ENCODE peak calls at places on chromosomes 1 and 21, in ten cellular contexts. E, W, K, A, H, M, I, F, T and R are unnamed samples.
A peak's percentile ranks its signal among the peaks of the same experiment; 100 is the strongest.

GRCh38 chr21:16468191-16468590 is 738.4 kb downstream of the USP25 start:
- DNase-seq in E (no peak), W (no peak), K (no peak), A (peak; percentile 29), H (no peak), M (no peak), I (peak; percentile 40), F (peak; percentile 23), T (peak; percentile 4), R (no peak)

GRCh38 chr21:18716578-18717138 is 313.1 kb upstream of the TMPRSS15 start:
- DNase-seq in E (no peak), W (no peak), K (no peak), A (no peak), H (no peak), M (no peak), I (no peak), F (no peak), T (no peak), R (no peak)

GRCh38 chr1:201886103-201886885 is 2.4 kb upstream of the SHISA4 start:
- DNase-seq in E (no peak), W (no peak), K (no peak), A (no peak), H (no peak), M (no peak), I (no peak), F (no peak), T (no peak), R (no peak)

GRCh38 chr1:154983776-154984466 is 777 bp downstream of the FLAD1 start:
- DNase-seq in E (no peak), W (no peak), K (no peak), A (no peak), H (no peak), M (no peak), I (no peak), F (no peak), T (no peak), R (no peak)

GRCh38 chr1:21539933-21540332 is 30.7 kb downstream of the ALPL start:
- DNase-seq in E (no peak), W (peak; percentile 23), K (peak; percentile 54), A (no peak), H (no peak), M (peak; percentile 64), I (no peak), F (no peak), T (no peak), R (no peak)

GRCh38 chr1:81844477-81844876 is 43.7 kb downstream of the ADGRL2 start:
- DNase-seq in E (no peak), W (no peak), K (no peak), A (no peak), H (no peak), M (no peak), I (no peak), F (no peak), T (no peak), R (no peak)

GRCh38 chr1:155218854-155219591 is 10.5 kb downstream of the MTX1 start:
- DNase-seq in E (no peak), W (no peak), K (peak; percentile 71), A (peak; percentile 63), H (no peak), M (no peak), I (peak; percentile 82), F (no peak), T (no peak), R (no peak)

GRCh38 chr1:119482517-119483425 is 24.2 kb upstream of the HSD3B1 start:
- DNase-seq in E (no peak), W (no peak), K (no peak), A (no peak), H (no peak), M (no peak), I (no peak), F (no peak), T (no peak), R (no peak)

GRCh38 chr1:116380499-116381316 is 7.7 kb downstream of the ATP1A1 start:
- DNase-seq in E (no peak), W (no peak), K (no peak), A (no peak), H (peak; percentile 48), M (no peak), I (no peak), F (no peak), T (no peak), R (no peak)

GRCh38 chr1:228174482-228175315 is 9.1 kb downstream of the IBA57 start:
- DNase-seq in E (no peak), W (no peak), K (peak; percentile 35), A (no peak), H (peak; percentile 50), M (no peak), I (no peak), F (no peak), T (no peak), R (peak; percentile 63)

GRCh38 chr1:14538335-14538734 is 60.1 kb upstream of the KAZN start:
- DNase-seq in E (no peak), W (no peak), K (no peak), A (no peak), H (no peak), M (no peak), I (no peak), F (no peak), T (no peak), R (no peak)
- TF ChIP-seq CTCF in E (peak; percentile 32), W (peak; percentile 15), K (peak; percentile 19), A (no peak), H (peak; percentile 21), M (no peak), I (peak; percentile 13), F (peak; percentile 53), T (no peak), R (no peak)

DNA sequence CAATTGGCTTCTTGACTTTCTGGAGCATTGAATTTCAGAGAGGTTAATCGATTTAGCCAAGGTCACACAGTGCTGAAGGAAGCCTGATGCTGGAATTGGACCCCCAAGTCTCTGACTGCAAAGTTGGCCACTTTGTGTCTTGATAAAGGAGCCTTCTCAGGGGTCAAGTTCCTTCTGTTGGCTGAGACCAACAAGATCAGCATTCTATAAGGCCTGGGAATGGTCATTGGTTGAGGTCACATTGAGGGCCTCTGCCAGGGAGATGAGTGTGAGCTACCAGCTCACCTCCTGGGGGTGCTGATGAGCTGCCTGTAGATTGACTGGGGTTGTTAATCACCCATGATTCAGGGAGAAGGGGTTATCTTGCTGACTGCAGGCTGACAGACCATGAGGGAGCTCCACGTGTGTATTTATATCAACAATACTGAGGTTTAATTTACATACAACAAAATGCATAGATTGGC is 54.5 kb downstream of the RPS6KA1 start:
- DNase-seq in E (peak; percentile 31), W (no peak), K (peak; percentile 24), A (peak; percentile 32), H (peak; percentile 55), M (no peak), I (no peak), F (no peak), T (no peak), R (no peak)
- TF ChIP-seq CTCF in E (peak; percentile 49), W (no peak), K (peak; percentile 62), A (peak; percentile 19), H (peak; percentile 33), M (no peak), I (no peak), F (peak; percentile 17), T (no peak), R (peak; percentile 17)

GRCh38 chr1:39639333-39640130 is at the start of gene HEYL:
- DNase-seq in E (peak; percentile 76), W (peak; percentile 52), K (peak; percentile 65), A (peak; percentile 17), H (peak; percentile 41), M (peak; percentile 85), I (peak; percentile 21), F (no peak), T (no peak), R (peak; percentile 80)
- TF ChIP-seq CTCF in E (peak; percentile 28), W (peak; percentile 55), K (peak; percentile 72), A (peak; percentile 52), H (peak; percentile 6), M (peak; percentile 54), I (peak; percentile 35), F (peak; percentile 21), T (peak; percentile 35), R (peak; percentile 23)

DNA sequence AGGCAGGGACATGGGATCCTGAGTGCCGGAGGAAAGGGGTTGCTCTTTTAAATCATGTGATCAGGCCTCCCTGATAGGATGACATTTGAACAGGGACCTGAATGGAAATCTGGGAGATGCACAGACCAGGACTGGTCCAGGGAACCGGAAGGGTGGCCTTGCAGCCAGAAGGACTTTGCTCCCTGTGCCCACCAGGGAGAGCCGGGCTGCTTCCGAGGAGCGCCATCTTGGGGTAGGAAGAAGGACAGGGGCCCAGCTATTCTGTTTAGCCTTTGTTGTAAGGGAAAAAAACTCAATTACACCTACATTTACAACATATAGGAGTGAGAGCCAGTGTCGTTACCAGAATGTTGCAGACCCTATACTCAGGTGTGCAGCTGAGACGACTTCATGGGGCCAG is 5.5 kb downstream of the KLHDC7A start:
- DNase-seq in E (no peak), W (peak; percentile 13), K (no peak), A (no peak), H (no peak), M (no peak), I (no peak), F (no peak), T (no peak), R (no peak)
- TF ChIP-seq CTCF in E (no peak), W (peak; percentile 39), K (peak; percentile 62), A (no peak), H (no peak), M (no peak), I (no peak), F (no peak), T (no peak), R (no peak)

DNA sequence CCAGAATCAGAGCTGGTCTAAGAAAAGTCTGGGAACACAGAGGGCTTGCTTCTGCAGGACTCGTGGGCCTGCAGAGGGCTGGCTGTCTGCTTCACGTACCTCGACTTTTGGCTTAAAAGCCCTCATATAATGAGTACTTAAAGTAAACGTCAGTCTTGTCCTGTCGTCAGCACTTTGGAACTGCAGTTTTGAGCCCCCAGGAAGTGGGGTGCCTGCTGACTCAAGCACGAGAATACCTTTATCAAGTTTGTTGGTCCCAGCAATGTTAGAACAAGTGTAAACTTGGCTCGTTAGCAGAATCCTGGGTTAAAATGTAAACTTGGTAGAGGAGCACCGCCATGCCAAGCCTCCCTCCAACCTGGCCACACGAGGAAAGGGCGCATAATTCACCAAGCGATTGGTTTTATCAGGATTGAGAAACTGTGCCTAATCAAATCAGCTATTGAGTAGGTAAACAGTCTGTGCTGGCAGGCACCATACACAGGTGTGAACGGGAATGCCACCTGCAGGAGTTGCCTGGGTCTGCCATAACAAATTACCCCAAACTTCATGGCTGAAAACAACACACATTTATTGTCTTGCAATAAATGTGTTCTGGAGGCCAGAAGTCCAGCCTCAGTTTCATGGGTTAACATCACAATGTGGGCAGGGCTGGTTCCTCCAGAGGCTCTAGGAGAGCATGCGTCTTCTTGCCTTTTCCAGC is 45.0 kb upstream of the FHAD1 start:
- DNase-seq in E (no peak), W (no peak), K (no peak), A (peak; percentile 67), H (no peak), M (no peak), I (no peak), F (no peak), T (no peak), R (no peak)
- TF ChIP-seq CTCF in E (no peak), W (no peak), K (no peak), A (peak; percentile 18), H (no peak), M (no peak), I (no peak), F (no peak), T (no peak), R (no peak)